ENCODE peak calls at places on chromosomes 7 and 10, in eight cellular contexts. One of them, this sample, is unnamed.

GRCh38 chr10:133515471-133515870 is 11.7 kb upstream of the CYP2E1 start:
- DNase-seq in fibroblast of the aortic adventitia: no peak
- DNase-seq in endothelial cell: no peak
- DNase-seq in mammary epithelial cell: no peak
- DNase-seq in ELF-1: no peak
- DNase-seq in iris pigment epithelial cell: no peak
- DNase-seq in kidney tubule cell: no peak
- DNase-seq in NCI-H82: no peak
- DNase-seq in this sample: no peak

GRCh38 chr10:97773096-97773495 is 1.3 kb upstream of the SFRP5 start:
- DNase-seq in fibroblast of the aortic adventitia: no peak
- DNase-seq in endothelial cell: no peak
- DNase-seq in mammary epithelial cell: no peak
- DNase-seq in ELF-1: peak
- DNase-seq in iris pigment epithelial cell: no peak
- DNase-seq in kidney tubule cell: no peak
- DNase-seq in NCI-H82: no peak
- DNase-seq in this sample: no peak

GRCh38 chr7:152865461-152865860 is 105.9 kb downstream of the ACTR3B start:
- DNase-seq in fibroblast of the aortic adventitia: no peak
- DNase-seq in endothelial cell: no peak
- DNase-seq in mammary epithelial cell: no peak
- DNase-seq in ELF-1: no peak
- DNase-seq in iris pigment epithelial cell: no peak
- DNase-seq in kidney tubule cell: no peak
- DNase-seq in NCI-H82: no peak
- DNase-seq in this sample: no peak

GRCh38 chr7:110186334-110186733 is 904.6 kb upstream of the LRRN3 start:
- DNase-seq in fibroblast of the aortic adventitia: no peak
- DNase-seq in endothelial cell: no peak
- DNase-seq in mammary epithelial cell: no peak
- DNase-seq in ELF-1: no peak
- DNase-seq in iris pigment epithelial cell: no peak
- DNase-seq in kidney tubule cell: no peak
- DNase-seq in NCI-H82: no peak
- DNase-seq in this sample: no peak

GRCh38 chr7:142984297-142984696 is 22.1 kb upstream of the KEL start:
- DNase-seq in fibroblast of the aortic adventitia: no peak
- DNase-seq in endothelial cell: no peak
- DNase-seq in mammary epithelial cell: no peak
- DNase-seq in ELF-1: no peak
- DNase-seq in iris pigment epithelial cell: no peak
- DNase-seq in kidney tubule cell: no peak
- DNase-seq in NCI-H82: no peak
- DNase-seq in this sample: no peak

GRCh38 chr7:46835556-46835955 is 746.4 kb downstream of the TNS3 start:
- DNase-seq in fibroblast of the aortic adventitia: peak
- DNase-seq in endothelial cell: no peak
- DNase-seq in mammary epithelial cell: no peak
- DNase-seq in ELF-1: no peak
- DNase-seq in iris pigment epithelial cell: peak
- DNase-seq in kidney tubule cell: no peak
- DNase-seq in NCI-H82: no peak
- DNase-seq in this sample: no peak

GRCh38 chr7:107045980-107046379 is 1.5 kb downstream of the PRKAR2B start:
- DNase-seq in fibroblast of the aortic adventitia: peak
- DNase-seq in endothelial cell: no peak
- DNase-seq in mammary epithelial cell: no peak
- DNase-seq in ELF-1: no peak
- DNase-seq in iris pigment epithelial cell: peak
- DNase-seq in kidney tubule cell: no peak
- DNase-seq in NCI-H82: no peak
- DNase-seq in this sample: peak

GRCh38 chr7:30285067-30285530 is 702 bp downstream of the ZNRF2 start:
- DNase-seq in fibroblast of the aortic adventitia: no peak
- DNase-seq in endothelial cell: peak
- DNase-seq in mammary epithelial cell: no peak
- DNase-seq in ELF-1: no peak
- DNase-seq in iris pigment epithelial cell: peak
- DNase-seq in kidney tubule cell: no peak
- DNase-seq in NCI-H82: peak
- DNase-seq in this sample: peak

GRCh38 chr7:96899108-96899507 is 106.2 kb upstream of the DLX6 start:
- DNase-seq in fibroblast of the aortic adventitia: no peak
- DNase-seq in endothelial cell: no peak
- DNase-seq in mammary epithelial cell: no peak
- DNase-seq in ELF-1: no peak
- DNase-seq in iris pigment epithelial cell: no peak
- DNase-seq in kidney tubule cell: no peak
- DNase-seq in NCI-H82: no peak
- DNase-seq in this sample: no peak

GRCh38 chr10:74384615-74385213 is 233.7 kb downstream of the ADK start:
- DNase-seq in fibroblast of the aortic adventitia: no peak
- DNase-seq in endothelial cell: no peak
- DNase-seq in mammary epithelial cell: no peak
- DNase-seq in ELF-1: no peak
- DNase-seq in iris pigment epithelial cell: peak
- DNase-seq in kidney tubule cell: no peak
- DNase-seq in NCI-H82: no peak
- DNase-seq in this sample: no peak